ENCODE peak calls at places on chromosomes 2 and 18, in ten cellular contexts. C, E, N, P, R, Q, T, G, S and V are unnamed samples.
A peak's percentile ranks its signal among the peaks of the same experiment; 100 is the strongest.

GRCh38 chr18:55477537-55478300 is 110.3 kb downstream of the TCF4 start:
- DNase-seq in C (no peak), E (peak; percentile 16), N (no peak), P (no peak), R (no peak), Q (peak; percentile 19), T (no peak), G (peak; percentile 1), S (peak; percentile 10), V (peak; percentile 27)

GRCh38 chr2:27645197-27645596 is 16.3 kb downstream of the GPN1 start:
- DNase-seq in C (no peak), E (no peak), N (no peak), P (no peak), R (no peak), Q (no peak), T (no peak), G (no peak), S (no peak), V (no peak)

GRCh38 chr2:109168716-109169115 is 39.7 kb downstream of the SH3RF3 start:
- DNase-seq in C (no peak), E (no peak), N (no peak), P (no peak), R (no peak), Q (no peak), T (no peak), G (no peak), S (no peak), V (no peak)

GRCh38 chr2:98334439-98335078 is 11.7 kb upstream of the CNGA3 start:
- DNase-seq in C (peak; percentile 45), E (no peak), N (peak; percentile 43), P (no peak), R (no peak), Q (no peak), T (peak; percentile 63), G (no peak), S (no peak), V (peak; percentile 56)

GRCh38 chr2:52919668-52920067 is 847.9 kb upstream of the CHAC2 start:
- DNase-seq in C (no peak), E (no peak), N (no peak), P (no peak), R (no peak), Q (no peak), T (no peak), G (no peak), S (no peak), V (no peak)

GRCh38 chr2:234512884-234513669 is 16.2 kb upstream of the ARL4C start:
- DNase-seq in C (peak; percentile 32), E (no peak), N (no peak), P (no peak), R (no peak), Q (no peak), T (no peak), G (no peak), S (no peak), V (peak; percentile 14)

GRCh38 chr2:55901941-55902340 is 21.6 kb downstream of the EFEMP1 start:
- DNase-seq in C (no peak), E (no peak), N (no peak), P (no peak), R (no peak), Q (no peak), T (no peak), G (no peak), S (no peak), V (no peak)

GRCh38 chr2:213188971-213189899 is 37.8 kb upstream of the IKZF2 start:
- DNase-seq in C (peak; percentile 3), E (no peak), N (no peak), P (no peak), R (no peak), Q (no peak), T (peak; percentile 79), G (no peak), S (no peak), V (peak; percentile 87)

GRCh38 chr2:133433455-133434451 is 134.5 kb downstream of the NCKAP5 start:
- DNase-seq in C (no peak), E (no peak), N (no peak), P (no peak), R (no peak), Q (no peak), T (no peak), G (no peak), S (no peak), V (no peak)

GRCh38 chr2:119005081-119005480 is 63.1 kb downstream of the MARCO start:
- DNase-seq in C (no peak), E (no peak), N (no peak), P (no peak), R (no peak), Q (no peak), T (no peak), G (no peak), S (no peak), V (no peak)